ENCODE peak calls at places on chromosome 6, in four cellular contexts. C, A, B and T are unnamed samples.

GRCh38 chr6:20575125-20575524 is 40.9 kb downstream of the CDKAL1 start:
- DNase-seq in A (no peak), C (no peak), B (no peak), T (no peak)

GRCh38 chr6:157481865-157482249 is 100.9 kb downstream of the ZDHHC14 start:
- DNase-seq in B (no peak), A (no peak), C (no peak), T (no peak)

GRCh38 chr6:90230547-90231240 is 65.9 kb downstream of the BACH2 start:
- DNase-seq in A (no peak), B (no peak), C (no peak), T (no peak)

GRCh38 chr6:38350882-38351281 is 288.8 kb downstream of the BTBD9 start:
- DNase-seq in B (no peak), C (no peak), A (peak; percentile 30), T (no peak)

GRCh38 chr6:36290668-36291620 is 21.1 kb downstream of the PNPLA1 start:
- DNase-seq in B (no peak), C (no peak), A (peak; percentile 54), T (no peak)

GRCh38 chr6:127206531-127207065 is 60.1 kb upstream of the RNF146 start:
- DNase-seq in B (no peak), A (no peak), C (no peak), T (no peak)

GRCh38 chr6:129744201-129744879 is 34.4 kb upstream of the ARHGAP18 start:
- DNase-seq in C (no peak), B (no peak), A (peak; percentile 93), T (peak; percentile 61)

GRCh38 chr6:25085761-25086160 is 150.0 kb upstream of the RIPOR2 start:
- DNase-seq in C (peak; percentile 26), B (no peak), A (no peak), T (no peak)

GRCh38 chr6:150315626-150316025 is 53.2 kb upstream of the IYD start:
- DNase-seq in B (no peak), A (no peak), C (no peak), T (no peak)

GRCh38 chr6:18976966-18977365 is 589.8 kb downstream of the RNF144B start:
- DNase-seq in A (no peak), C (no peak), B (no peak), T (no peak)

GRCh38 chr6:3296537-3297453 is 38.0 kb downstream of the PSMG4 start:
- DNase-seq in B (no peak), A (no peak), C (no peak), T (peak; percentile 3)

GRCh38 chr6:165184192-165184979 is 125.0 kb downstream of the C6orf118 start:
- DNase-seq in C (no peak), A (no peak), B (peak; percentile 18), T (no peak)

GRCh38 chr6:124793406-124793805 is 168.8 kb upstream of the RNF217 start:
- DNase-seq in C (no peak), A (no peak), B (no peak), T (no peak)

GRCh38 chr6:88538130-88538706 is 372.1 kb upstream of the CNR1 start:
- DNase-seq in B (no peak), C (no peak), A (no peak), T (no peak)

GRCh38 chr6:170125447-170126300 is 165.2 kb downstream of the DLL1 start:
- DNase-seq in A (no peak), C (no peak), B (no peak), T (peak; percentile 39)

GRCh38 chr6:11700118-11700718 is 78.4 kb downstream of the ADTRP start:
- DNase-seq in B (no peak), C (peak; percentile 52), A (peak; percentile 83), T (no peak)

GRCh38 chr6:155120034-155120433 is 124.9 kb downstream of the TIAM2 start:
- DNase-seq in C (no peak), A (no peak), B (no peak), T (no peak)

GRCh38 chr6:166330612-166331011 is 11.7 kb downstream of the SFT2D1 start:
- DNase-seq in A (peak; percentile 42), B (no peak), C (no peak), T (no peak)

GRCh38 chr6:144151010-144151727 is 852 bp downstream of the STX11 start:
- DNase-seq in A (peak; percentile 12), C (peak; percentile 51), B (no peak), T (no peak)

GRCh38 chr6:124193132-124193531 is 389.5 kb downstream of the NKAIN2 start:
- DNase-seq in B (no peak), C (no peak), A (no peak), T (no peak)

GRCh38 chr6:13615802-13616140 is 636 bp downstream of the NOL7 start:
- DNase-seq in B (peak; percentile 23), A (peak; percentile 45), C (no peak), T (peak; percentile 74)

GRCh38 chr6:4931530-4932505 is 72.0 kb downstream of the RPP40 start:
- DNase-seq in B (no peak), A (no peak), C (no peak), T (no peak)

GRCh38 chr6:28709478-28710349 is 184.0 kb downstream of the GPX5 start:
- DNase-seq in B (no peak), C (no peak), A (no peak), T (no peak)

DNA sequence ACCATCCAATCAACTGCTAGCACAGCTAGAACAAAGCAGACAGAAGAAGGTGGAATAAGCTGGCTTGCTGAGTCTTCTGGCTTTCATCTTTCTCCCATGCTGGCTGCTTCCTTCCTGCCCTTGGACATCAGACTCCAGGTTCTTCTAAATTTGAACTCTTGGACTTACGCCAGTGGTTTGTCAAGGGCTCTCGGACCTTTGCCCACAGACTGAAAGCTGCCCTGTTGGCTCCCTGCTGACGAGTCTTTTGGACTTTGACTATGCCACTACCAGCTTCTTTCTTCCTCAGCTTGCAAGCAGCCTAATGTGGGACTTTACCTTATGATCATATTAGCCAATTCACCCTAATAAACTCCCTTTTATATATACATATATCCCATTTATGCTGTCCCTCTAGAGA is 164.1 kb upstream of the GJE1 start:
- DNase-seq in A (no peak), B (no peak), C (no peak), T (no peak)
- H3K4me3 ChIP-seq in A (no peak overlapping the region), B (no peak overlapping the region), C (no peak overlapping the region), T (no peak overlapping the region)

GRCh38 chr6:17283074-17283473 is 1.9 kb downstream of the RBM24 start:
- DNase-seq in C (no peak), B (no peak), A (no peak), T (no peak)
- H3K4me3 ChIP-seq in C (no peak overlapping the region), B (no peak overlapping the region), A (no peak overlapping the region), T (peak overlapping the region; percentile 82)

DNA sequence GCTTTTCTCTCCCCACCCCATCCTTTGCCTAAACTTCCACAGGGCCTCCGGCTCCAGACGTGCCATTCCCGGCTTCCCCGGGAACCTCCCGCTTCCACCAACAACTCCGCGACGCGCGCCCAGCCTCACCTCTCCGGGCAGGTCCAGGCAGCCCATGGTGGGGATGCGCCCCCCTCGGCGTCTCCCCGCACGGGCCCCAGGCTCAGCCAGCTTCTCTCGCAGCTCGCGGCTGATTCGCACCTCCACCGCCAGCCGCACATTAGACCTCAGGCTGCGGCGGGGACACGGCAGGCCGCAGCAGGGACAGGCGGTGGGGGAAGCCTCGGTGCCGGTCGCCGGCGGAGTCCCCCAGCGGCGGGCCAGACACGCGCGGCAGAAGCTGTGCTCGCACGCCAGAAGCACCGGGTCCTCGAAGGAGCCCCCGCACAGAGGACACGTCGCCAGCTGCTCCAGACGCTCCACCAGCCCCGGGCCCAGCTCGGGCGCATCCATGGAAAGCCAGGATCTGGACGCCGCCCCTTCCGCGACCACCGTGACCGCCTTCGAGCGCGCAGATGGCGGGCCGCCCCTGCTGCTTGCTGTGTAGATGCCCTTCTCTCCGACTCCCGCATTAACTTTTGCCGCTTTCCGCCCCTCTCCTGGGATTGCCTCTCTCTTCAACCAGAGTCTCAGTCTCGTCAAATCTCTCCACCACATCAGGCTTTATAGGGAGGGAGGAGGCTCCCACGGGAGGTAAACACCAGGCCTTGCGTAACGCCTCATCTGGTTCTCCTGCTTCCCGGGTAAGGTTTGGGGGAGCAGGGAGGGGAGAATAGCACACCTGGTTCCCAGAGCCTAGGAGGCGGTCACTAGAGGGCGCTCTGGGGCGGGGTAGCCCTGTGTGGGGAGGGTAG is at the start of gene RNF39:
- DNase-seq in B (peak; percentile 65), C (no peak), A (no peak), T (no peak)
- H3K4me3 ChIP-seq in B (peak within 1 kb of the TSS; percentile 56), C (peak within 1 kb of the TSS; percentile 40), A (no peak within 1 kb of the TSS), T (no peak within 1 kb of the TSS)

GRCh38 chr6:131948221-131948661 is 2.9 kb downstream of the CCN2 start:
- DNase-seq in A (peak; percentile 43), B (no peak), C (no peak), T (no peak)
- H3K4me3 ChIP-seq in A (peak overlapping the region; percentile 78), B (no peak overlapping the region), C (no peak overlapping the region), T (peak overlapping the region; percentile 89)

GRCh38 chr6:27651371-27651732 is 178.4 kb upstream of the ZNF184 start:
- DNase-seq in C (no peak), A (no peak), B (no peak), T (no peak)
- H3K4me3 ChIP-seq in C (no peak overlapping the region), A (no peak overlapping the region), B (no peak overlapping the region), T (no peak overlapping the region)

GRCh38 chr6:134171517-134171916 is 119.1 kb upstream of the SLC2A12 start:
- DNase-seq in A (peak; percentile 18), B (no peak), C (no peak), T (no peak)
- H3K4me3 ChIP-seq in A (no peak overlapping the region), B (peak overlapping the region; percentile 41), C (no peak overlapping the region), T (peak overlapping the region; percentile 80)

GRCh38 chr6:160217073-160217472 is 41.5 kb downstream of the SLC22A2 start:
- DNase-seq in B (no peak), A (no peak), C (no peak), T (no peak)
- H3K4me3 ChIP-seq in B (no peak overlapping the region), A (no peak overlapping the region), C (no peak overlapping the region), T (no peak overlapping the region)

GRCh38 chr6:160887616-160888015 is 104.0 kb upstream of the MAP3K4 start:
- DNase-seq in C (no peak), B (no peak), A (no peak), T (no peak)

GRCh38 chr6:160895562-160895961 is 96.0 kb upstream of the MAP3K4 start:
- DNase-seq in A (no peak), B (no peak), C (no peak), T (no peak)

DNA sequence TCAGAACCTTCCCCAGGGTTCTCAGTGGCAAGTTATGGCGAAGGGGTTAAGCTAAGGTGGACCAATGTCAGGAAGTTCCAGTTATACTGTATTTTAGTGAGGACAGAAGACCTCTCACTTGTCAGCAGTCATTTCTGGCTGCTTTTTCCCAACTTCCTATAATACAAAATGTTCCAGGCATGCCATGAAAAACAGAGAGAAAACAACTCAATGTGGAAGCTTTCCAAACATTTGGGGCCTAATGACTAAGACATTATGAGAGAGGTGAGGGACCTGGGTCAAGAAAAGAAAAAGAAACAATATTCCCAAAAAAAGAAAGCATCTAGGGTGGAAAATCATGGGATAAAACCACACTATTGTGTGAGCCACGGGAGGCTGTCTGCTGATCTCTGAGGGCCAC is 99.9 kb upstream of the MAP3K4 start:
- DNase-seq in C (no peak), A (no peak), B (no peak), T (no peak)
- H3K4me3 ChIP-seq in C (no peak overlapping the region), A (no peak overlapping the region), B (no peak overlapping the region), T (no peak overlapping the region)

GRCh38 chr6:111870054-111870750 is 3.0 kb downstream of the FYN start:
- DNase-seq in C (no peak), A (no peak), B (no peak), T (no peak)
- H3K4me3 ChIP-seq in C (peak overlapping the region; percentile 89), A (no peak overlapping the region), B (no peak overlapping the region), T (no peak overlapping the region)